ENCODE peak calls at places on chromosomes 13 and 19, in five cellular contexts. E is coronary artery, L is GM23338, R is IMR-90, X is uterus. T is an unnamed sample.

GRCh38 chr13:71610876-71611275 is 256.1 kb downstream of the DACH1 start:
- DNase-seq in E (no peak), R (no peak), X (no peak), L (no peak), T (no peak)

GRCh38 chr13:108102771-108103170 is 112.6 kb downstream of the LIG4 start:
- DNase-seq in L (no peak), E (no peak), X (no peak), R (no peak), T (no peak)

GRCh38 chr13:76438050-76438449 is 448.2 kb downstream of the KCTD12 start:
- DNase-seq in E (no peak), R (peak; percentile 84), X (no peak), L (no peak), T (no peak)

GRCh38 chr19:7366701-7367420 is 18.1 kb downstream of the ARHGEF18 start:
- DNase-seq in L (peak; percentile 76), X (no peak), R (peak; percentile 33), E (no peak), T (no peak)

GRCh38 chr19:50899549-50899948 is 11.6 kb downstream of the KLK4 start:
- DNase-seq in E (no peak), L (no peak), R (no peak), X (no peak), T (no peak)

GRCh38 chr13:77522444-77522843 is 13.1 kb upstream of the SCEL start:
- DNase-seq in R (no peak), X (no peak), L (no peak), E (no peak), T (no peak)

GRCh38 chr13:40252241-40252640 is 414.2 kb downstream of the FOXO1 start:
- DNase-seq in L (no peak), R (no peak), X (no peak), E (no peak), T (no peak)

GRCh38 chr19:19955208-19955607 is 54.5 kb downstream of the ZNF93 start:
- DNase-seq in X (no peak), L (no peak), R (no peak), E (no peak), T (no peak)

GRCh38 chr19:13506550-13506878 is 235 bp upstream of the CACNA1A start:
- DNase-seq in E (no peak), L (peak; percentile 58), R (peak; percentile 54), X (no peak), T (no peak)

GRCh38 chr13:50787316-50788195 is 55.9 kb downstream of the DLEU7 start:
- DNase-seq in X (no peak), R (no peak), E (no peak), L (peak; percentile 18), T (no peak)

GRCh38 chr13:25394661-25395060 is 22.9 kb downstream of the ATP8A2 start:
- DNase-seq in E (no peak), L (no peak), X (no peak), R (no peak), T (no peak)

GRCh38 chr19:17337675-17338439 is 504 bp downstream of the GTPBP3 start:
- DNase-seq in E (no peak), L (peak; percentile 70), X (no peak), R (no peak), T (no peak)

GRCh38 chr19:41697198-41697855 is 9.3 kb upstream of the CEACAM7 start:
- DNase-seq in L (no peak), E (peak; percentile 54), R (no peak), X (no peak), T (peak; percentile 57)

GRCh38 chr13:42348576-42348975 is 76.6 kb downstream of the AKAP11 start:
- DNase-seq in X (no peak), E (no peak), L (no peak), R (no peak), T (no peak)

GRCh38 chr19:45745606-45746005 is 12.4 kb downstream of the MEIOSIN start:
- DNase-seq in E (no peak), R (no peak), X (no peak), L (no peak), T (no peak)

GRCh38 chr19:6271251-6271650 is 8.5 kb downstream of the MLLT1 start:
- DNase-seq in E (no peak), R (peak; percentile 43), L (peak; percentile 62), X (peak; percentile 26), T (no peak)
- TF ChIP-seq CTCF in E (no peak), R (peak; percentile 43), L (peak; percentile 56), X (peak; percentile 16), T (peak; percentile 8)

DNA sequence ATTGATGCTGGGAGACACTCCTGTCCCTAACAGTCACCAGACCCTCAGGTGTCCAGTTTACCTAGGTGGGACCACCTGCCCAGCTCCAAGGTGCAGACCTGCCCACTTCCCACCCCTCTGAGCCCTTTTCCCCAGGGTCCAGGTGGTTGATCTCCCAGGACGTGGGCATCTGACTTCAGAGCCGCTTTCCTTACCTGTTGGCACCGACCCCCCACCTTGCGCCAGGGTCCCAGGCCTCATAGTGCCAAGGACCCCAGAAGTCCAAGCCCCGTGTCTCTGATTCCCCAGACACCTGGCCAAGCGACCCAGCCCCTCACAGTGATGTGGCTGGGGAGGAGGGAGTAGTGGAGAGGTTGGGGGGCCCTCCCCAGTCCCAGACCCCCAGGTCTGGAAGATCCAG is 9.6 kb upstream of the BBC3 start:
- DNase-seq in E (no peak), R (no peak), L (no peak), X (no peak), T (no peak)
- H3K27ac ChIP-seq in E (no peak overlapping the region), R (no peak overlapping the region), L (no peak overlapping the region), X (no peak overlapping the region), T (peak overlapping the region; percentile 85)

DNA sequence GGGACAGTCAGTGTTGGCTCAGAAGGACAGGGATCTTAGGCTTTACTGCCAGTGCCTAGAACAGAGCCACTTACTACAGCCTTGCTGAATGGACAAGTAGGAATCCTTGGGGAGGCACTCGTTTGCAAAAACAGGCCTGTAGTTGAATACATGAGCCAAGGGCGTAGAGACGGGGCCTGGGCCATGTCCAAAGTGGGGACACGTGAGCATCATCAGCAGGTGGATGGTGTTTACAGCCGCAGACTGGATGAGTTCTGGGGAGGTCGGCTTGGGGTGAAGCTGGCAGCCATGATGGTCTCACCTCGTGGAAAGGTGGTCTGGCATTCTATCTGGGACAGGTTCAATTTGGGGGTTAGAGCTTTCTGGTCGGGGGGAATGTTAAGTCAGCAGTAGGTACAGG is 17.5 kb downstream of the RYR1 start:
- DNase-seq in L (no peak), E (no peak), X (no peak), R (no peak), T (no peak)
- H3K4me3 ChIP-seq in L (no peak overlapping the region), E (no peak overlapping the region), X (no peak overlapping the region), R (no peak overlapping the region), T (no peak overlapping the region)

DNA sequence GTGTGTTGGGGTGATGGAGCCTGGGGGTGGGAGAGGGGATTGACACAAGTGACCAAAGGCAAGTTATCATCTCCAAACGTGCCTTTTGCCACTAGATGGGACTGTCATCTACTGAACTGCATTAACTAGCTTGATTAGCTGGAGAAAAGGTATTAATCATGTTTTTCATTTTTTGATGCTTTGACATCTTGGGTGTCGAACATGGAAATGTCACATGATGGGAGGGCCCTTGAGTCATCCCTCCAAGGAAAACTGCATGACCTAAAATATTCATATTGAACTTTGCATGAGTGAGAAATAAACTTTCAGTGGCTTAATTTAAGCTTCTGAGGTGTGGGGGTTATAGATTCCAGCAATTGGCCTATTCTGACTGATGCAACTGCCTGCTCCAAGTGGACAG is 73.3 kb downstream of the ALOX5AP start:
- DNase-seq in L (no peak), X (no peak), E (no peak), R (no peak), T (no peak)
- TF ChIP-seq CTCF in L (no peak), X (no peak), E (no peak), R (no peak), T (no peak)

GRCh38 chr13:97116754-97117153 is 105.4 kb upstream of the MBNL2 start:
- DNase-seq in R (peak; percentile 65), L (peak; percentile 27), E (no peak), X (no peak), T (no peak)
- H3K27ac ChIP-seq in R (no peak overlapping the region), L (no peak overlapping the region), E (peak overlapping the region; percentile 76), X (peak overlapping the region; percentile 79), T (peak overlapping the region; percentile 77)

DNA sequence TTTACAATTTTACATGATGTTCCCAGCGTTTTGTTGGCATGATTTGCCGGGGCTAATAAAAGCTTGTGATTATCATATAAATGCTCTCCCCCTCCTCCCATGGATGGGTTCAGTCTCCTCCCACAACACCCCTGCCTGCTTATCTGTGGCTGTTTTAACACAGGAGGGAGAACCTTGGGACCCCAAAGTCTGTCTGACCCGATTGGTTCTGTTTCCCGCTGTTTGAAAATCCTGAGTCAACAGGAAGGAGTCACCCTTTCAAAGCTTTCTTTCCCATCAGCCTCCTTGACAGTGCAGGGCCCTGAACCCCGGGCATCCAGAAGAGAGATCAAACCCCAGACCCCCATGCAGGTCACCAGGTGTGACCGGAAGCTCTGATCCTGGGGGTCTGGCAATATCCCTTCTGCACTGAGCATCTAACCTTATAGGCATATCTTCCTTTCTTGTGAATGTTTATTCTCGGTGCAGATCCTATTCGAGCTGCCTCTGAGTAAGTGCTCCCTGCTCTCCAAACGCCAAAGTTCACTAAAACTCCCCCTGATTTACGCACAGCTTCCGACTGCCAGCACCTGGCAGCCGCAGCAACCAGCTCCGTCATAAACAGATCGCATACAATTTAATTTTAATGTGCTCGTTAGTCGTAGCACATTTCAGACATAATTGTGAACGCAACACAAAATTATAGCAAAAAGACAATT is 74.8 kb downstream of the TSHZ3 start:
- DNase-seq in L (no peak), R (no peak), E (no peak), X (peak; percentile 55), T (no peak)
- H3K4me3 ChIP-seq in L (no peak overlapping the region), R (no peak overlapping the region), E (no peak overlapping the region), X (peak overlapping the region; percentile 12), T (no peak overlapping the region)

T was measured in ascending aorta.